ENCODE peak calls at places on chromosomes 5 and 9, in four cellular contexts. N is H7; I is activated T-helper 2 cell treated with anti-CD3 and anti-CD28 coated beads, Interferon-gamma antibody, Interleukin-2, Interleukin-4, amounts not matched to agents 10 μg/mL and 5 μg/mL and 100 μg/mL, durations not matched to agents 14 hours and 24 hours and 36 hours; C is CD4-positive, CD25-positive, alpha-beta regulatory T cell. V is an unnamed sample.

GRCh38 chr5:37519304-37519703 is 140.2 kb downstream of the WDR70 start:
- DNase-seq in N (no peak), I (no peak), C (no peak), V (no peak)

GRCh38 chr5:59069438-59070079 is 486.7 kb downstream of the RAB3C start:
- DNase-seq in N (no peak), I (no peak), C (no peak), V (peak)

GRCh38 chr5:103391659-103392058 is 133.1 kb downstream of the MACIR start:
- DNase-seq in N (no peak), I (no peak), C (no peak), V (no peak)

GRCh38 chr9:81591791-81592190 is 97.6 kb downstream of the TLE1 start:
- DNase-seq in N (no peak), I (no peak), C (no peak), V (no peak)

GRCh38 chr5:14684757-14685156 is 20.2 kb downstream of the OTULIN start:
- DNase-seq in N (no peak), I (no peak), C (no peak), V (no peak)

GRCh38 chr9:99041618-99042017 is 63.3 kb upstream of the TGFBR1 start:
- DNase-seq in N (no peak), I (no peak), C (no peak), V (no peak)

GRCh38 chr9:83191154-83191553 is 128.2 kb upstream of the RASEF start:
- DNase-seq in N (no peak), I (no peak), C (no peak), V (no peak)

GRCh38 chr9:130632081-130632710 is 32.2 kb upstream of the PRDM12 start:
- DNase-seq in N (peak), I (no peak), C (no peak), V (no peak)

GRCh38 chr5:115599924-115600323 is 2.4 kb downstream of the TICAM2 start:
- DNase-seq in N (no peak), I (no peak), C (no peak), V (no peak)